ENCODE peak calls at places on chromosomes 11 and 22, in five cellular contexts. U is GM23338, E is PC-3, L is WTC11, R is Calu3. Q is an unnamed sample.

GRCh38 chr11:28384418-28384817 is 276.2 kb downstream of the METTL15 start:
- DNase-seq in U (no peak), E (peak; percentile 67), L (no peak), R (peak; percentile 1), Q (no peak)

GRCh38 chr11:43397251-43397650 is 38.5 kb downstream of the TTC17 start:
- DNase-seq in U (no peak), E (no peak), L (no peak), R (no peak), Q (no peak)

GRCh38 chr11:47928426-47928825 is 51.9 kb upstream of the PTPRJ start:
- DNase-seq in U (peak; percentile 46), E (no peak), L (no peak), R (no peak), Q (no peak)

GRCh38 chr22:31075961-31076360 is 5.2 kb upstream of the SMTN start:
- DNase-seq in U (no peak), E (no peak), L (no peak), R (no peak), Q (no peak)

GRCh38 chr11:99325807-99326206 is 305.1 kb downstream of the CNTN5 start:
- DNase-seq in U (no peak), E (peak; percentile 93), L (no peak), R (no peak), Q (no peak)

GRCh38 chr11:105151936-105152554 is 12.5 kb upstream of the CARD18 start:
- DNase-seq in U (no peak), E (peak; percentile 88), L (no peak), R (no peak), Q (no peak)

GRCh38 chr22:39087881-39088687 is 9.0 kb upstream of the APOBEC3H start:
- DNase-seq in U (peak; percentile 81), E (no peak), L (peak; percentile 68), R (no peak), Q (peak; percentile 66)

GRCh38 chr11:129192150-129192549 is at the start of gene ARHGAP32:
- DNase-seq in U (no peak), E (peak; percentile 33), L (no peak), R (peak; percentile 44), Q (no peak)

GRCh38 chr22:30864441-30865420 is 103.8 kb downstream of the MORC2 start:
- DNase-seq in U (no peak), E (no peak), L (no peak), R (no peak), Q (no peak)

GRCh38 chr11:720642-721346 is 14.8 kb downstream of the EPS8L2 start:
- DNase-seq in U (peak; percentile 91), E (peak; percentile 41), L (peak; percentile 87), R (no peak), Q (peak; percentile 82)

GRCh38 chr11:120432056-120433018 is 79.2 kb upstream of the GRIK4 start:
- DNase-seq in U (no peak), E (peak; percentile 100), L (no peak), R (peak; percentile 55), Q (no peak)

GRCh38 chr11:69707156-69707555 is 3.3 kb upstream of the FGF19 start:
- DNase-seq in U (peak; percentile 65), E (no peak), L (peak; percentile 49), R (no peak), Q (no peak)

GRCh38 chr22:45506961-45507360 is 4.3 kb downstream of the FBLN1 start:
- DNase-seq in U (no peak), E (no peak), L (no peak), R (no peak), Q (no peak)

GRCh38 chr22:46528121-46528610 is 9.3 kb downstream of the CELSR1 start:
- DNase-seq in U (no peak), E (peak; percentile 94), L (no peak), R (peak; percentile 69), Q (no peak)

GRCh38 chr11:33997473-33998347 is 53.8 kb upstream of the CAPRIN1 start:
- DNase-seq in U (no peak), E (peak; percentile 19), L (no peak), R (peak; percentile 4), Q (no peak)

GRCh38 chr11:59283825-59284772 is 71.4 kb upstream of the MPEG1 start:
- DNase-seq in U (peak; percentile 75), E (peak; percentile 71), L (peak; percentile 30), R (peak; percentile 50), Q (peak; percentile 34)

GRCh38 chr22:45235101-45235777 is 5.5 kb downstream of the KIAA0930 start:
- DNase-seq in U (no peak), E (no peak), L (no peak), R (no peak), Q (no peak)

GRCh38 chr22:32533265-32534068 is 58.9 kb downstream of the FBXO7 start:
- DNase-seq in U (no peak), E (no peak), L (no peak), R (no peak), Q (no peak)

GRCh38 chr11:14449302-14449714 is 50.3 kb downstream of the COPB1 start:
- DNase-seq in U (no peak), E (peak; percentile 50), L (no peak), R (no peak), Q (no peak)

GRCh38 chr22:24510694-24511625 is 15.8 kb downstream of the UPB1 start:
- DNase-seq in U (no peak), E (no peak), L (no peak), R (no peak), Q (no peak)

GRCh38 chr22:38218661-38219331 is 17.0 kb downstream of the MAFF start:
- DNase-seq in U (peak; percentile 91), E (peak; percentile 88), L (peak; percentile 73), R (peak; percentile 97), Q (peak; percentile 59)

GRCh38 chr11:119263352-119263940 is 53.5 kb downstream of the MCAM start:
- DNase-seq in U (no peak), E (no peak), L (no peak), R (no peak), Q (no peak)

GRCh38 chr22:26713823-26714449 is 56.5 kb downstream of the MIAT start:
- DNase-seq in U (no peak), E (no peak), L (no peak), R (no peak), Q (no peak)

GRCh38 chr11:125945797-125946520 is at the start of gene VSIG10L2:
- DNase-seq in U (no peak), E (peak; percentile 31), L (no peak), R (peak; percentile 9), Q (no peak)

GRCh38 chr22:47083379-47083986 is 321.0 kb downstream of the TBC1D22A start:
- DNase-seq in U (no peak), E (no peak), L (no peak), R (no peak), Q (no peak)

GRCh38 chr11:124669193-124669592 is 4.3 kb downstream of the SIAE start:
- DNase-seq in U (peak; percentile 62), E (peak; percentile 76), L (peak; percentile 30), R (peak; percentile 51), Q (peak; percentile 46)

GRCh38 chr11:89381094-89381493 is 110.1 kb downstream of the NOX4 start:
- DNase-seq in U (peak; percentile 17), E (peak; percentile 80), L (no peak), R (no peak), Q (no peak)

GRCh38 chr11:32435511-32435946 is at the start of gene WT1:
- DNase-seq in U (peak; percentile 86), E (peak; percentile 52), L (peak; percentile 76), R (no peak), Q (peak; percentile 83)

GRCh38 chr22:35938226-35938625 is 90.4 kb downstream of the RBFOX2 start:
- DNase-seq in U (no peak), E (no peak), L (no peak), R (no peak), Q (no peak)

GRCh38 chr11:13861411-13861810 is 101.1 kb upstream of the SPON1 start:
- DNase-seq in U (no peak), E (no peak), L (no peak), R (no peak), Q (no peak)

GRCh38 chr11:76524919-76525318 is 80.1 kb downstream of the EMSY start:
- DNase-seq in U (no peak), E (peak; percentile 98), L (no peak), R (peak; percentile 39), Q (no peak)

GRCh38 chr22:22655452-22656108 is 11.2 kb downstream of the GGTLC2 start:
- DNase-seq in U (no peak), E (no peak), L (no peak), R (no peak), Q (no peak)

GRCh38 chr11:34585870-34586654 is 34.8 kb upstream of the EHF start:
- DNase-seq in U (peak; percentile 77), E (peak; percentile 84), L (no peak), R (no peak), Q (no peak)

GRCh38 chr11:123430736-123431356 is 777 bp downstream of the GRAMD1B start:
- DNase-seq in U (peak; percentile 81), E (peak; percentile 72), L (peak; percentile 64), R (no peak), Q (peak; percentile 60)

GRCh38 chr22:49738566-49738965 is 89.1 kb downstream of the BRD1 start:
- DNase-seq in U (no peak), E (no peak), L (no peak), R (no peak), Q (no peak)

GRCh38 chr11:57277845-57278720 is 41.0 kb upstream of the APLNR start:
- DNase-seq in U (peak; percentile 92), E (peak; percentile 89), L (peak; percentile 83), R (peak; percentile 79), Q (peak; percentile 78)

GRCh38 chr11:62554377-62554776 is 7.8 kb upstream of the AHNAK start:
- DNase-seq in U (peak; percentile 45), E (no peak), L (no peak), R (no peak), Q (no peak)

GRCh38 chr22:19844423-19845368 is 10.0 kb downstream of the GNB1L start:
- DNase-seq in U (no peak), E (peak; percentile 15), L (no peak), R (no peak), Q (no peak)
- TF ChIP-seq CTCF in U (no peak), E (no peak), L (no peak), R (no peak), Q (no peak)

DNA sequence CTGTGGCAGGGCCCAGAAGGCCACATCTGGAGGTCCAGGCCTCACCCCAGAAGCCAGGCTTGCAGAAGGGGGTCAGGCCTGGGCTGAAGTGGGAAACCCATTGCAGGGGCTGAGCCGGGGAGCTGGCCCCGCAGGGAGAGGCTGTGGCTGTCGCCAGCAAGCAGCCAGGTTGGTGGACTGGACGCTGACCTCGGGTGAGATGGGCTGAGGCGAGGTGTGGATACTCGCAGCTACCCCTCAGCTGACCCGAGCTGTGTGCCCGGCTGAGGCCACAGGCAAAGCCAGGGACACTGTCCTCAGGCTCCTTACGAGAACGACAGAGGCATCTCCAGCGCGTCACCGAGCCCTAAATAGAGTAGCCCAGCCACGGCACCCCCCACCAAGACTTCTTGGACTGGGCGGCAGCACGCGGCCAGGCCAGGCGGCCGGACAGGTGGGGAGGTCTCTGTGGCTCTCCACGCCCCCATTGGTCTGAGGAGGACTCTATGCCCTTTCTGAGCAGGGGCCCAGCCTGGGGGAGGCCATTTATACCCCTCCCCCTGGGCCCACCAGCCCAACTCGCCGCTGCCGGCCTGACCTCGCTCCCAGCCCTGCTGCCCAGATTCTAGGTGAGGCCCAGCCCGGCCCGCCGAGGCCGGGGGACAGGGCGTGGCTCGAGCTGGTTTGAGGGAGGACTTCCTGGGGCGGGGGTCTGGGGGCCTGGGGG is at the start of gene TNNI2:
- DNase-seq in U (no peak), E (no peak), L (no peak), R (no peak), Q (no peak)
- TF ChIP-seq CTCF in U (no peak), E (no peak), L (no peak), R (no peak), Q (no peak)

GRCh38 chr22:28442264-28442950 is 237.2 kb downstream of the TTC28 start:
- DNase-seq in U (peak; percentile 93), E (no peak), L (peak; percentile 85), R (peak; percentile 81), Q (peak; percentile 79)
- TF ChIP-seq CTCF in U (peak; percentile 68), E (no peak), L (peak; percentile 41), R (peak; percentile 79), Q (peak; percentile 69)

GRCh38 chr11:64653388-64653973 is 62.5 kb downstream of the SLC22A12 start:
- DNase-seq in U (peak; percentile 75), E (no peak), L (no peak), R (no peak), Q (no peak)
- TF ChIP-seq CTCF in U (no peak), E (no peak), L (no peak), R (no peak), Q (no peak)

Q was measured in nephron progenitor cell.